ENCODE peak calls at places on chromosomes 11 and 22, in five cellular contexts. I, D, B, Z and J are unnamed samples.

GRCh38 chr11:97814325-97814959 is 1206.3 kb upstream of the CNTN5 start:
- DNase-seq in I (no peak), D (no peak), B (no peak), Z (no peak), J (no peak)

GRCh38 chr11:1300569-1301187 is 8.8 kb downstream of the TOLLIP start:
- DNase-seq in I (no peak), D (no peak), B (no peak), Z (no peak), J (no peak)

GRCh38 chr11:126334665-126335462 is 20.6 kb upstream of the ST3GAL4 start:
- DNase-seq in I (no peak), D (no peak), B (no peak), Z (no peak), J (no peak)

GRCh38 chr11:123219066-123219697 is 24.1 kb upstream of the CLMP start:
- DNase-seq in I (no peak), D (no peak), B (no peak), Z (no peak), J (no peak)

GRCh38 chr11:340539-341512 is 20.2 kb upstream of the IFITM3 start:
- DNase-seq in I (no peak), D (no peak), B (no peak), Z (no peak), J (no peak)

GRCh38 chr11:95279921-95280861 is 49.2 kb upstream of the SESN3 start:
- DNase-seq in I (no peak), D (no peak), B (no peak), Z (no peak), J (no peak)

GRCh38 chr11:12906501-12906900 is 102.6 kb upstream of the RASSF10 start:
- DNase-seq in I (no peak), D (no peak), B (no peak), Z (no peak), J (no peak)

GRCh38 chr11:28701760-28702449 is 593.7 kb downstream of the METTL15 start:
- DNase-seq in I (no peak), D (no peak), B (no peak), Z (peak; percentile 87), J (no peak)

GRCh38 chr22:30934053-30934452 is 34.5 kb downstream of the MORC2 start:
- DNase-seq in I (no peak), D (no peak), B (no peak), Z (no peak), J (no peak)